ENCODE peak calls at places on chromosomes 7 and 10, in seven cellular contexts. Q is H1, D is substantia nigra, U is body of pancreas, X is Panc1, S is IMR-90, N is heart right ventricle. B is an unnamed sample.

GRCh38 chr7:155164316-155164715 is 94.2 kb downstream of the HTR5A start:
- DNase-seq in Q (no peak), D (no peak), U (no peak), X (no peak), S (no peak), N (no peak), B (no peak)

GRCh38 chr10:16570731-16571130 is 49.1 kb upstream of the C1QL3 start:
- DNase-seq in Q (no peak), D (no peak), U (no peak), X (no peak), S (no peak), N (no peak), B (no peak)

GRCh38 chr10:31604141-31604540 is 285.1 kb downstream of the ZEB1 start:
- DNase-seq in Q (no peak), D (no peak), U (no peak), X (no peak), S (peak; percentile 41), N (no peak), B (no peak)

GRCh38 chr10:122980209-122981065 is at the start of gene PSTK:
- DNase-seq in Q (peak; percentile 94), D (peak; percentile 91), U (peak; percentile 90), X (peak; percentile 86), S (peak; percentile 92), N (peak; percentile 92), B (peak; percentile 76)

GRCh38 chr7:25359471-25360059 is 131.3 kb upstream of the NPVF start:
- DNase-seq in Q (no peak), D (no peak), U (no peak), X (no peak), S (no peak), N (no peak), B (no peak)

GRCh38 chr10:2210083-2210482 is 472.8 kb upstream of the ADARB2 start:
- DNase-seq in Q (no peak), D (no peak), U (no peak), X (no peak), S (no peak), N (no peak), B (no peak)

GRCh38 chr7:80681272-80681885 is 42.9 kb downstream of the CD36 start:
- DNase-seq in Q (no peak), D (no peak), U (no peak), X (no peak), S (peak; percentile 35), N (no peak), B (no peak)

GRCh38 chr7:881441-882234 is 5.3 kb downstream of the GET4 start:
- DNase-seq in Q (no peak), D (no peak), U (no peak), X (no peak), S (no peak), N (no peak), B (no peak)

GRCh38 chr7:24980695-24981543 is 941 bp upstream of the OSBPL3 start:
- DNase-seq in Q (peak; percentile 50), D (peak; percentile 38), U (peak; percentile 37), X (no peak), S (peak; percentile 36), N (peak; percentile 28), B (no peak)

GRCh38 chr10:109902992-109903947 is 20.0 kb downstream of the XPNPEP1 start:
- DNase-seq in Q (no peak), D (no peak), U (peak; percentile 74), X (no peak), S (peak; percentile 59), N (no peak), B (no peak)

GRCh38 chr10:132535065-132535651 is 2.4 kb upstream of the INPP5A start:
- DNase-seq in Q (no peak), D (no peak), U (peak; percentile 3), X (no peak), S (no peak), N (no peak), B (no peak)

GRCh38 chr7:44767912-44768662 is 19.4 kb downstream of the ZMIZ2 start:
- DNase-seq in Q (no peak), D (peak; percentile 60), U (peak; percentile 91), X (no peak), S (peak; percentile 77), N (peak; percentile 71), B (no peak)

GRCh38 chr10:49164587-49165188 is 23.5 kb downstream of the TMEM273 start:
- DNase-seq in Q (peak; percentile 78), D (no peak), U (peak; percentile 51), X (peak; percentile 7), S (peak; percentile 35), N (peak; percentile 34), B (peak; percentile 48)

GRCh38 chr10:26843736-26844135 is 17.0 kb downstream of the ABI1 start:
- DNase-seq in Q (no peak), D (no peak), U (no peak), X (no peak), S (no peak), N (no peak), B (no peak)

GRCh38 chr10:14670551-14671240 is 104.0 kb downstream of the FAM107B start:
- DNase-seq in Q (no peak), D (no peak), U (no peak), X (no peak), S (peak; percentile 82), N (no peak), B (no peak)

GRCh38 chr10:14671383-14671782 is 103.3 kb downstream of the FAM107B start:
- DNase-seq in Q (peak; percentile 61), D (no peak), U (no peak), X (no peak), S (no peak), N (no peak), B (no peak)

GRCh38 chr10:14667270-14667669 is 107.4 kb downstream of the FAM107B start:
- DNase-seq in Q (no peak), D (no peak), U (no peak), X (no peak), S (no peak), N (no peak), B (no peak)

GRCh38 chr10:14667748-14668147 is 106.9 kb downstream of the FAM107B start:
- DNase-seq in Q (no peak), D (no peak), U (no peak), X (no peak), S (no peak), N (no peak), B (no peak)

DNA sequence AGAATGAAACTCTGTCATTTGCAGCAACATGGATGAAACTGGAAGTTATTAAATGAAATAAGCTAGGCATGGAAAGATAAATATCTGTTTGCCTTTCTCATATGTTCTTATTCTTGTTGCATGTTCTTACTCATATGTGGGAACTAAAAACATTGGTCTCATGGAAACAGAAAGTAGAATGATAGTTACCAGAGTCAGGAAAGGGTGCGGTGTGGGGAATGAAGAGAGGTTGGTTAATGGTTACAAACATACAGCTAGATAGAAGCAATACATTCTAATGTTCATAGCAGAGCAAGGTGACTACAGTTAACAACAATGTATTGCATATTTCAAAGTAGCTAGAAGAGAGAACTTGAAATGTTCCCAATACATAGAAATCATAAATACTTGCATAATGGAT is 105.1 kb downstream of the FAM107B start:
- DNase-seq in Q (no peak), D (no peak), U (no peak), X (no peak), S (no peak), N (no peak), B (no peak)
- H3K27ac ChIP-seq in Q (no peak overlapping the region), D (no peak overlapping the region), U (no peak overlapping the region), X (no peak overlapping the region), S (no peak overlapping the region), N (no peak overlapping the region), B (no peak overlapping the region)

DNA sequence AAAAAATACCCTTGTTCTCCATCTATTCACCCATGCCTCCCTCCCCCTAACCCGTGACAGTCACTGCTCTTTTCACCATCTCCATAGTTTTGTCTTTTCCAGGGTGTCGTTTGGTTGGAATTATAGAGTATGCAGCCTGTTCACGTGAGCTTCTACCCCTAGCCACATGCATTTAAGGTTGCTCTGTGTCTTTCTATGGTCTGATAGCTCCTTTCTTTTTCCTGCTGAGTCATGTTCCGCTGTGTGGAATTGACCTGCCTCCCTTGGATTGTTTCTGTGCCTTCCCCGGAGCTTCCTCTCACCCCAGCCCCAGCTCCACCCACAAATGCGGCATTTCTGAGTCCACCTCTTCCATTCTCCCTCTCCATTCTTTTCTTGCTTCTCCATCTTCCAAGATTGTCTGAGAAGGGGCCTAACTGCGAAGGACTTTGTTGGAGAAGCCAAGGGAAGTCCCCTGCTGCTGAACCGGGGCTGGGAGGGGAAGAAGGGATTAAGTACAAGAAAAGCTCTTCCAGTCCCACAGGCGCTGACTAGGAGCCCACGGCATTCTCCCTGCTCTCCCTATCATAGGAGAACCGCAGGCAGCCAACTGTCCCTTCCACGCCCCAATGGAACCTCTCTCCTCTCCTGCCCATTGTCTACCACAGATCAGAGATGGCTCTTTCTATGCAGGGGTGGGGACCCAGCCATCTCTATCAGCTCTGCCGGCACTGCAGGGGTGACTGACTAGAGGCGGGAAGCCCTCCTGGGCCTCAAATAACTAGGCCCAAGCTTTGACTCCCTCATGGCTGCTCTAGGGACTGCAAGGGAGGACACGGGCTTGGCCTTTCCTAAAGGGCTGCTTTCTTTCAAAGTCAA is 87.5 kb upstream of the ANLN start:
- DNase-seq in Q (no peak), D (no peak), U (no peak), X (no peak), S (no peak), N (no peak), B (no peak)
- H3K27ac ChIP-seq in Q (no peak overlapping the region), D (peak overlapping the region; percentile 28), U (peak overlapping the region; percentile 76), X (peak overlapping the region; percentile 10), S (no peak overlapping the region), N (peak overlapping the region; percentile 53), B (no peak overlapping the region)

GRCh38 chr7:90209776-90210175 is 1.8 kb upstream of the STEAP2 start:
- DNase-seq in Q (no peak), D (no peak), U (no peak), X (no peak), S (peak; percentile 11), N (no peak), B (no peak)

GRCh38 chr7:90210475-90210874 is 1.1 kb upstream of the STEAP2 start:
- DNase-seq in Q (no peak), D (no peak), U (no peak), X (no peak), S (no peak), N (no peak), B (no peak)

GRCh38 chr7:90211391-90212148 is at the start of gene STEAP2:
- DNase-seq in Q (peak; percentile 90), D (peak; percentile 70), U (peak; percentile 93), X (peak; percentile 24), S (peak; percentile 85), N (peak; percentile 84), B (peak; percentile 89)

GRCh38 chr7:90212149-90212495 is 582 bp downstream of the STEAP2 start:
- DNase-seq in Q (no peak), D (no peak), U (peak; percentile 6), X (no peak), S (no peak), N (no peak), B (no peak)

GRCh38 chr7:90210925-90211324 is 615 bp upstream of the STEAP2 start:
- DNase-seq in Q (peak; percentile 52), D (no peak), U (peak; percentile 20), X (no peak), S (no peak), N (no peak), B (no peak)
- H3K27ac ChIP-seq in Q (no peak overlapping the region), D (peak overlapping the region; percentile 29), U (peak overlapping the region; percentile 82), X (peak overlapping the region; percentile 66), S (peak overlapping the region; percentile 48), N (peak overlapping the region; percentile 77), B (no peak overlapping the region)

DNA sequence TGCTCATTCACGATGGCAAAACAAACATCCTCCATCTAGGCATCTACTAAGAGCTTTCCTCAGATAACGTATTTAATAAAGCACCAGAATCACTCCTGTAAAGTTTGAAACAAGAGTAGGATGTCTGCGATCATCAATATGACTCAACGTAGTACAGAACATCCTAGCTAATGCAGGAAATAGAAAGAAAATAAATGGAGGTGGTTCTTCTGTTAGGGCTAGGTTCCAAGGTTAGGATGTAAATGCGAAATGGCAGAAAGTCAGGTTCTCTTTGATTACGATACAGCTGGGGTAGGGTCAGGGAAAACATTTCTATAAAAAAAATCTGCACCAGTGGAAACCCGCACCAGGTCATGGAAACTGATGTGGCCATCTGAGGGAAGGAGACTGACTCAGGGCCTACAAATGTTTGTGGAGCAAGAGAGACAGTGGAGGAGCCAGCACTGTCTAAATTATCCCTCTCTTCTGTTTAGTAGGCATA is 29.1 kb downstream of the CCDC6 start:
- DNase-seq in Q (no peak), D (no peak), U (no peak), X (no peak), S (peak; percentile 78), N (no peak), B (no peak)
- H3K27ac ChIP-seq in Q (no peak overlapping the region), D (no peak overlapping the region), U (no peak overlapping the region), X (no peak overlapping the region), S (no peak overlapping the region), N (no peak overlapping the region), B (no peak overlapping the region)